ENCODE peak calls at places on chromosome 16, in eight cellular contexts. J, I, O, C, W, P, D and H are unnamed samples.

GRCh38 chr16:19481291-19481690 is 40.6 kb downstream of the GDE1 start:
- DNase-seq in J (no peak), W (no peak), D (no peak), P (no peak), I (no peak), C (no peak), O (no peak), H (no peak)

GRCh38 chr16:31134091-31134571 is 1.4 kb downstream of the PRSS8 start:
- DNase-seq in W (no peak), P (peak; percentile 32), C (no peak), J (no peak), O (no peak), I (no peak), D (no peak), H (no peak)

GRCh38 chr16:79093554-79093967 is 507.0 kb downstream of the MAF start:
- DNase-seq in D (no peak), W (no peak), O (no peak), I (no peak), P (peak; percentile 97), C (peak; percentile 47), J (no peak), H (no peak)

GRCh38 chr16:1691276-1691675 is 13.2 kb downstream of the JPT2 start:
- DNase-seq in P (no peak), W (no peak), I (peak; percentile 27), J (peak; percentile 47), O (no peak), C (no peak), D (no peak), H (no peak)

GRCh38 chr16:68466174-68466573 is 17.9 kb upstream of the SMPD3 start:
- DNase-seq in I (no peak), W (no peak), D (no peak), J (no peak), O (no peak), P (peak; percentile 46), C (no peak), H (no peak)

GRCh38 chr16:588639-588888 is 1.3 kb upstream of the RAB40C start:
- DNase-seq in I (peak; percentile 62), O (peak; percentile 65), W (no peak), P (peak; percentile 60), C (peak; percentile 85), J (peak; percentile 59), D (peak; percentile 45), H (peak; percentile 56)

GRCh38 chr16:2206780-2207433 is 1.7 kb downstream of the MLST8 start:
- DNase-seq in J (no peak), C (no peak), O (no peak), P (peak; percentile 54), D (no peak), W (no peak), I (no peak), H (no peak)

GRCh38 chr16:81593481-81593880 is 148.9 kb downstream of the CMIP start:
- DNase-seq in I (no peak), J (no peak), P (no peak), O (no peak), W (no peak), C (no peak), D (no peak), H (no peak)

GRCh38 chr16:3646348-3646920 is 8.1 kb upstream of the DNASE1 start:
- DNase-seq in C (no peak), P (no peak), O (no peak), J (no peak), I (no peak), D (no peak), W (no peak), H (no peak)

GRCh38 chr16:1567988-1568387 is 34.5 kb downstream of the TMEM204 start:
- DNase-seq in C (no peak), J (no peak), P (no peak), W (no peak), D (no peak), O (no peak), I (no peak), H (no peak)

GRCh38 chr16:12901204-12901596 is 198 bp upstream of the SHISA9 start:
- DNase-seq in J (no peak), D (no peak), I (no peak), P (no peak), C (no peak), O (no peak), W (no peak), H (peak; percentile 70)

GRCh38 chr16:53282975-53283946 is 151.0 kb upstream of the RBL2 start:
- DNase-seq in O (no peak), C (peak; percentile 20), I (no peak), J (peak; percentile 57), P (peak; percentile 65), D (no peak), W (no peak), H (no peak)

GRCh38 chr16:20353379-20353778 is 864 bp upstream of the UMOD start:
- DNase-seq in W (no peak), P (no peak), C (no peak), J (no peak), I (no peak), D (no peak), O (no peak), H (no peak)

GRCh38 chr16:81926036-81926435 is 85.2 kb downstream of the SDR42E1 start:
- DNase-seq in O (no peak), J (no peak), C (no peak), I (no peak), P (no peak), D (no peak), W (no peak), H (no peak)

GRCh38 chr16:7745321-7745720 is 412.7 kb downstream of the RBFOX1 start:
- DNase-seq in I (no peak), D (no peak), J (no peak), C (no peak), O (no peak), P (no peak), W (no peak), H (no peak)

GRCh38 chr16:11297492-11298142 is 16.5 kb upstream of the PRM1 start:
- DNase-seq in D (peak; percentile 76), I (peak; percentile 33), J (peak; percentile 23), P (peak; percentile 95), O (peak; percentile 85), W (peak; percentile 55), C (peak; percentile 94), H (peak; percentile 42)
- TF ChIP-seq CTCF in D (no peak), I (no peak), J (no peak), P (peak; percentile 8), O (peak; percentile 32), W (no peak), C (peak; percentile 35), H (no peak)

DNA sequence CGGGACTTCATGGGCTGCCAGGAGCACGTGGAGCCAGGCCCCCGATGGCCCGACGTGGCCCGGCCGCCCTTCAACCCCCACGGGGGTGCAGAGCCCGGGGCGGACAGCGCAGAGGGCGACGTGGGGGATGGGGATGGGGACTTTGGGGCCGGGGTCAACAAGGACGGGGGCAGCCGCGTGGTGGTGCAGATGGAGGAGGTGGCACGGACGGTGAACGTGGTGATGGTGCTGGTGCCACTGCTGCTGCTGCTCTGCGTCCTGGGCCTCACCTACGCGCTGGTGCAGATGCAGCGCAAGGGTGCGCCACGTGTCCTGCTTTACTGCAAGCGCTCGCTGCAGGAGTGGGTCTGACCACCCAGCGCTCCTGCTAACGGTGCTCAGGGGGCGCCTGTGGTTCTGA is 19.5 kb downstream of the MMP15 start:
- DNase-seq in O (no peak), J (no peak), C (no peak), I (no peak), P (no peak), D (no peak), W (no peak), H (no peak)
- TF ChIP-seq CTCF in O (no peak), J (no peak), C (no peak), I (no peak), P (no peak), D (no peak), W (no peak), H (no peak)

DNA sequence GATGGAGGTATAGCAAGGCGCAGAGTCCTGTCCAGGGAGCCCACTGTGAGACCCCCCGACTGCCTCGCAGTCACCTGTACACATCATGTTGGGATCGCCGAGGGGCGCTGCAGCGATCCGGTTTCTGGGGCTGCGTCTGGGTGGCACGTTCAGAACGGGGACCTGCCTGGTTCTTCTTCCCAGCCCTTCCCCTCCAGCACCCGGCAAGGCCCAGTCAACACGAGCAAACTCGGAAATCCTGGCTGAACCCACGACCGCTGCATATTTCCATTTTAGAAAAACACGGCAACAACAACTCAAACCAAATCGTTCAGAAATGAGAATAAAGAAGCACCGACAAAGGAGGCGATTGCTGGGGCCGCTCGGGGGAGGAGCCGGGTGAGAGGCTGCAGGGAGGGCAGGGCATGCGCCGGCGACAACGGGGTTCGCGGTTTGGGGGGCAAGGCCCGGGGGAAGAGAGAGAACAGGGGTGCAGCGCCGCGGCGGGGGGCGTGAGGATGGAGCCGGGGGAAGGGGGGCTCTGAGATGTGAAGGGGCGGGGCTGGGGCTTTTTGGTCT is 597 bp downstream of the HSDL1 start:
- DNase-seq in D (peak; percentile 40), C (peak; percentile 51), I (no peak), J (no peak), W (no peak), O (peak; percentile 66), P (peak; percentile 52), H (peak; percentile 55)
- TF ChIP-seq CTCF in D (no peak), C (no peak), I (peak; percentile 40), J (no peak), W (no peak), O (no peak), P (peak; percentile 33), H (no peak)

GRCh38 chr16:86121611-86122010 is 222.6 kb downstream of the IRF8 start:
- DNase-seq in J (no peak), C (no peak), W (no peak), P (no peak), O (no peak), D (no peak), I (no peak), H (no peak)

GRCh38 chr16:86120982-86121242 is 221.9 kb downstream of the IRF8 start:
- DNase-seq in W (no peak), P (no peak), I (no peak), D (no peak), O (no peak), J (no peak), C (no peak), H (peak; percentile 33)

GRCh38 chr16:86122681-86123342 is 223.8 kb downstream of the IRF8 start:
- DNase-seq in P (no peak), J (no peak), W (no peak), D (no peak), I (no peak), C (no peak), O (no peak), H (no peak)

GRCh38 chr16:86118467-86119307 is 219.7 kb downstream of the IRF8 start:
- DNase-seq in I (no peak), C (no peak), J (no peak), W (no peak), O (no peak), P (no peak), D (no peak), H (no peak)

DNA sequence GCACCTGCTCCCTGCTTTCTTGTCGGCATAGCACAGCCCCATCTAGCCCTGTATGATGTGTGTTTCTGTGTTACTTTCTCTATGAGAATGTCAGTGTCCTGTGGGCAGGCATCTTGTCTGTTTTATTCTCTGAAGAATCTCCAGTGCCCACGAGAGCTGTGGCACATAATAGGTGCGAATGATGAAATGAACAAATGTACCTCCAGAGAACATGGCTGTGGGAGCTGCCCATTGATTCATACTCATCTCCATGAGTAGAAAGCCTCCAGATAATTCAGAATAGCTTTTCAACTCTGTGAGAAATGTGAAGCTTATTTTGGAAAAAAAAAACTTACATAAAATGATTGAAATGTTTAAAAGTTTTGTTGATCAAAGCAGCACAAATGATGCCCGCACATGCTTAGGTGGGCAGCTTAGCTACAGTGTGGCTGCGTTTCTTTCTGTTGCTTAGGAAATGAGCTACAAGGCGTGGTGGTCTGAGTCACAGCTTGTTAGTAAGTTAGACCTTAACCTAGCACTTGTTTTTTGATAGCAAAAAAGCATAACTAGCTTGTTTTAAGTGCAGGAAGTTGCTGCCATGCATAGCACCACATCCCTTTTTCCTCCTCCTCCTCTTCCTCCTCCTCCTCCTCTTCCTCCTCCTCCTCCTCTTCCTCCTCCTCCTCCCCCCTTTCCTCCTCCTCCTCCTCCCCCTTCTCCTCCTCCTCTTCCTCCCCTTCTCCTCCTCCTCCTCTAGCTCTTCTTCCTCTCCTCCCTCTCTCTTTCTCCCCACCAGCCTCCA is 221.4 kb downstream of the IRF8 start:
- DNase-seq in W (no peak), D (no peak), J (no peak), P (peak; percentile 35), C (no peak), O (no peak), I (no peak), H (no peak)
- TF ChIP-seq CTCF in W (no peak), D (no peak), J (no peak), P (no peak), C (no peak), O (no peak), I (no peak), H (no peak)